ENCODE peak calls at places on chromosomes 1 and 21, in five cellular contexts. N is activated CD4-positive, CD25-positive, alpha-beta regulatory T cell treated with anti-CD3 and anti-CD28 coated beads, Interleukin-2, amount 50 U/mL, for 72 hours; G is ovary; Q is smooth muscle cell of the brain vasculature; X is neural progenitor cell. E is an unnamed sample.

GRCh38 chr1:24606621-24607020 is 36.5 kb upstream of the SRRM1 start:
- DNase-seq in N (no peak), Q (no peak), X (no peak), G (no peak), E (no peak)

GRCh38 chr1:234598974-234599616 is 10.9 kb downstream of the IRF2BP2 start:
- DNase-seq in X (no peak), G (no peak), N (no peak), Q (no peak), E (peak)

GRCh38 chr1:240499012-240499411 is 112.9 kb downstream of the GREM2 start:
- DNase-seq in N (no peak), G (no peak), X (no peak), Q (no peak), E (no peak)

GRCh38 chr1:202189919-202190715 is 3.5 kb upstream of the LGR6 start:
- DNase-seq in G (no peak), N (no peak), X (no peak), Q (no peak), E (no peak)

GRCh38 chr1:37362990-37363389 is 111.4 kb upstream of the ZC3H12A start:
- DNase-seq in Q (no peak), X (peak), G (no peak), N (no peak), E (no peak)

GRCh38 chr1:236214761-236215160 is 67.0 kb downstream of the ERO1B start:
- DNase-seq in Q (no peak), N (no peak), X (no peak), G (no peak), E (no peak)

GRCh38 chr1:42960693-42961559 is 2.3 kb upstream of the SLC2A1 start:
- DNase-seq in X (peak), N (no peak), G (no peak), Q (no peak), E (peak)

GRCh38 chr1:204507317-204508105 is 8.7 kb upstream of the MDM4 start:
- DNase-seq in X (peak), N (peak), G (peak), Q (no peak), E (no peak)

GRCh38 chr21:38227401-38227800 is 29.4 kb upstream of the KCNJ15 start:
- DNase-seq in N (no peak), Q (no peak), X (no peak), G (no peak), E (no peak)

GRCh38 chr21:28590722-28591121 is 402.0 kb downstream of the LTN1 start:
- DNase-seq in Q (no peak), G (no peak), N (no peak), X (peak), E (no peak)